ENCODE peak calls at places on chromosome 9, in nine cellular contexts. C is HepG2, W is neuronal stem cell, K is body of pancreas, P is fibroblast of lung, L is sigmoid colon, O is left ventricle myocardium inferior, Q is IMR-90, N is PC-3. T is an unnamed sample.
A peak's percentile ranks its signal among the peaks of the same experiment; 100 is the strongest.

GRCh38 chr9:34370970-34371880 is 5.5 kb downstream of the MYORG start:
- DNase-seq in C (no peak), W (no peak), K (no peak), P (no peak), L (no peak), O (no peak), Q (no peak), N (no peak), T (no peak)

GRCh38 chr9:127931092-127931881 is 710 bp upstream of the PIP5KL1 start:
- DNase-seq in C (peak; percentile 50), W (no peak), K (no peak), P (peak; percentile 74), L (no peak), O (no peak), Q (peak; percentile 74), N (peak; percentile 22), T (peak; percentile 72)

GRCh38 chr9:21831841-21832509 is 29.5 kb downstream of the MTAP start:
- DNase-seq in C (no peak), W (no peak), K (no peak), P (peak; percentile 92), L (no peak), O (no peak), Q (peak; percentile 98), N (peak; percentile 59), T (no peak)

GRCh38 chr9:12640021-12640587 is 53.1 kb upstream of the TYRP1 start:
- DNase-seq in C (peak; percentile 27), W (peak; percentile 29), K (peak; percentile 16), P (peak; percentile 58), L (no peak), O (no peak), Q (peak; percentile 43), N (peak; percentile 57), T (peak; percentile 5)

GRCh38 chr9:73451003-73451402 is 299.3 kb downstream of the ANXA1 start:
- DNase-seq in C (no peak), W (no peak), K (no peak), P (peak; percentile 14), L (no peak), O (no peak), Q (no peak), N (no peak), T (no peak)

GRCh38 chr9:115104908-115105307 is 13.0 kb downstream of the TNC start:
- DNase-seq in C (no peak), W (no peak), K (no peak), P (peak; percentile 92), L (no peak), O (no peak), Q (peak; percentile 59), N (peak; percentile 63), T (no peak)

GRCh38 chr9:115691097-115691496 is 462.5 kb upstream of the PAPPA start:
- DNase-seq in C (no peak), W (no peak), K (no peak), P (peak; percentile 98), L (no peak), O (no peak), Q (peak; percentile 99), N (peak; percentile 93), T (no peak)

GRCh38 chr9:87678650-87679355 is 47.1 kb upstream of the CTSL start:
- DNase-seq in C (peak; percentile 64), W (peak; percentile 65), K (peak; percentile 77), P (peak; percentile 61), L (peak; percentile 81), O (peak; percentile 41), Q (peak; percentile 74), N (peak; percentile 78), T (peak; percentile 84)

GRCh38 chr9:98362624-98363023 is 107.2 kb upstream of the TBC1D2 start:
- DNase-seq in C (no peak), W (no peak), K (no peak), P (no peak), L (no peak), O (no peak), Q (no peak), N (no peak), T (no peak)

GRCh38 chr9:99732715-99733114 is 89.0 kb upstream of the NR4A3 start:
- DNase-seq in C (no peak), W (no peak), K (no peak), P (no peak), L (no peak), O (no peak), Q (no peak), N (no peak), T (no peak)

GRCh38 chr9:84322830-84323229 is 17.7 kb downstream of the SLC28A3 start:
- DNase-seq in C (no peak), W (no peak), K (no peak), P (peak; percentile 53), L (no peak), O (no peak), Q (peak; percentile 79), N (peak; percentile 77), T (no peak)

GRCh38 chr9:113673726-113674125 is 202.4 kb upstream of the ZNF618 start:
- DNase-seq in C (no peak), W (no peak), K (no peak), P (peak; percentile 80), L (no peak), O (no peak), Q (peak; percentile 71), N (no peak), T (no peak)

GRCh38 chr9:90857103-90857502 is 55.5 kb downstream of the SYK start:
- DNase-seq in C (no peak), W (no peak), K (no peak), P (no peak), L (no peak), O (no peak), Q (no peak), N (no peak), T (no peak)
- H3K9me3 ChIP-seq in C (no peaks in the 10 kb centered on the region), W (no peaks in the 10 kb centered on the region), K (no peaks in the 10 kb centered on the region), P (no peaks in the 10 kb centered on the region), L (no peaks in the 10 kb centered on the region), O (no peaks in the 10 kb centered on the region), Q (no peaks in the 10 kb centered on the region), N (no peaks in the 10 kb centered on the region), T (no peaks in the 10 kb centered on the region)

GRCh38 chr9:65430221-65430620 is 145.2 kb upstream of the FOXD4L5 start:
- DNase-seq in C (no peak), W (no peak), K (no peak), P (no peak), L (no peak), O (no peak), Q (no peak), N (no peak), T (no peak)

GRCh38 chr9:65437724-65438123 is 152.7 kb upstream of the FOXD4L5 start:
- DNase-seq in C (no peak), W (no peak), K (no peak), P (no peak), L (no peak), O (no peak), Q (no peak), N (no peak), T (no peak)

GRCh38 chr9:65435464-65435863 is 150.5 kb upstream of the FOXD4L5 start:
- DNase-seq in C (no peak), W (no peak), K (no peak), P (no peak), L (no peak), O (no peak), Q (no peak), N (no peak), T (no peak)

GRCh38 chr9:65432722-65433323 is 147.8 kb upstream of the FOXD4L5 start:
- DNase-seq in C (no peak), W (no peak), K (no peak), P (no peak), L (no peak), O (no peak), Q (no peak), N (no peak), T (no peak)

DNA sequence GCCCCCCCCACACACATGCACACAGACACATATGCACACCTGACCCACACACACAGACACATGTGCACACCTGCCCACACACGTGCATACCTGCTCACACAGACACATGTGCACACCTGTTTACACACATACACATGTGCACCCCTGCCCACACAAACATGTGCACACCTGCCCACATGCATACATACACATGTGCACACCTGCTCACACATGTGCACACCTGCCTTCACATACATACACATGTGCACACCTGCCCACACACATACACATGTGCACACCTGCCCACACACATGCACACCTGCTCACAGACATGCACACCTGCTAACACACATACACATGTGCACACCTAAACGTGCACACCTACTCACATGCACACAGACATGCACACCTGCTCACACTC is 147.0 kb upstream of the FOXD4L5 start:
- DNase-seq in C (no peak), W (no peak), K (no peak), P (no peak), L (no peak), O (no peak), Q (no peak), N (no peak), T (no peak)
- H3K9me3 ChIP-seq in C (no peaks in the 10 kb centered on the region), W (peaks cover 10% of the 10 kb centered on the region), K (no peaks in the 10 kb centered on the region), P (peaks cover 3% of the 10 kb centered on the region), L (peaks cover 3% of the 10 kb centered on the region), O (no peaks in the 10 kb centered on the region), Q (peaks cover 17% of the 10 kb centered on the region), N (no peaks in the 10 kb centered on the region), T (no peaks in the 10 kb centered on the region)

DNA sequence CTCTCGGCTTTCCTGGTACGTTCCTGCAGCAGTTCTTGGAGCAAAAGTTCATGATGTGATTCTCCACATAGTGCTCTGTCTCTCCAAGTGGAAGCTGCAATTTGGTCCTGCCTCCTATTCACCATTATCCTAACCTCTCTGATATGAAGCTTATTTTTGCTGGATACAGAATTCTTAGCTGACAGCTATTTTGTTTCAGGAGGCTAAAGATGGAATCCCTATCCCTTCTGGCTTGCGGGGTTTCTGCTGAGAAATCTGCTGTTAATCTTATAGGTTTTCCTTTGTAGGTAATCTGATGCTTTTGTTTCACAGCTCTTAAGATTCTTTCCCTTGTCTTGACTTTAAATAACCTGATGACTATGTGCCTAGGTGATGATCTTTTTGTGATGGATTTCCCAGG is 181.6 kb upstream of the VLDLR start:
- DNase-seq in C (no peak), W (no peak), K (no peak), P (no peak), L (no peak), O (no peak), Q (no peak), N (no peak), T (no peak)
- H3K9me3 ChIP-seq in C (no peaks in the 10 kb centered on the region), W (peaks cover 3% of the 10 kb centered on the region), K (peaks cover 5% of the 10 kb centered on the region), P (no peaks in the 10 kb centered on the region), L (no peaks in the 10 kb centered on the region), O (peaks cover 25% of the 10 kb centered on the region), Q (peaks cover 6% of the 10 kb centered on the region), N (no peaks in the 10 kb centered on the region), T (no peaks in the 10 kb centered on the region)

GRCh38 chr9:111298831-111299603 is 31.0 kb downstream of the OR2K2 start:
- DNase-seq in C (peak; percentile 22), W (peak; percentile 36), K (peak; percentile 32), P (peak; percentile 56), L (peak; percentile 85), O (peak; percentile 59), Q (peak; percentile 81), N (peak; percentile 73), T (peak; percentile 42)

GRCh38 chr9:111301195-111301594 is 28.8 kb downstream of the OR2K2 start:
- DNase-seq in C (no peak), W (no peak), K (no peak), P (peak; percentile 38), L (no peak), O (no peak), Q (peak; percentile 67), N (peak; percentile 66), T (no peak)

GRCh38 chr9:111297061-111297824 is 32.8 kb downstream of the OR2K2 start:
- DNase-seq in C (no peak), W (no peak), K (no peak), P (peak; percentile 45), L (no peak), O (no peak), Q (peak; percentile 20), N (no peak), T (no peak)

GRCh38 chr9:111298111-111298510 is 31.9 kb downstream of the OR2K2 start:
- DNase-seq in C (no peak), W (no peak), K (no peak), P (peak; percentile 16), L (no peak), O (no peak), Q (no peak), N (no peak), T (no peak)

GRCh38 chr9:111300140-111300735 is 29.8 kb downstream of the OR2K2 start:
- DNase-seq in C (no peak), W (no peak), K (no peak), P (no peak), L (no peak), O (no peak), Q (no peak), N (no peak), T (no peak)
- H3K9me3 ChIP-seq in C (no peaks in the 10 kb centered on the region), W (no peaks in the 10 kb centered on the region), K (no peaks in the 10 kb centered on the region), P (no peaks in the 10 kb centered on the region), L (no peaks in the 10 kb centered on the region), O (peaks cover 8% of the 10 kb centered on the region), Q (no peaks in the 10 kb centered on the region), N (no peaks in the 10 kb centered on the region), T (no peaks in the 10 kb centered on the region)

T was measured in SK-N-SH.